ENCODE peak calls at places on chromosomes 6 and 20, in eight cellular contexts. U is foreskin fibroblast, T is stomach, I is GM13977, O is suprapubic skin, A is spleen, N is thoracic aorta, P is Peyer's patch. R is an unnamed sample.

GRCh38 chr6:159929819-159930218 is 39.0 kb downstream of the MAS1 start:
- DNase-seq in U (no peak), T (peak; percentile 43), I (no peak), O (no peak), A (no peak), N (no peak), P (no peak), R (no peak)

GRCh38 chr6:131400054-131400781 is 172.8 kb upstream of the ARG1 start:
- DNase-seq in U (peak; percentile 92), T (no peak), I (no peak), O (no peak), A (no peak), N (no peak), P (no peak), R (no peak)

GRCh38 chr6:106056060-106056737 is 29.9 kb upstream of the PRDM1 start:
- DNase-seq in U (no peak), T (no peak), I (no peak), O (no peak), A (no peak), N (no peak), P (no peak), R (no peak)

GRCh38 chr6:87700729-87701675 is 1.0 kb downstream of the AKIRIN2 start:
- DNase-seq in U (peak; percentile 91), T (no peak), I (peak; percentile 71), O (peak; percentile 79), A (peak; percentile 92), N (no peak), P (peak; percentile 65), R (no peak)

GRCh38 chr6:25042599-25042936 is 106.8 kb upstream of the RIPOR2 start:
- DNase-seq in U (no peak), T (no peak), I (no peak), O (no peak), A (no peak), N (no peak), P (peak; percentile 65), R (no peak)

GRCh38 chr20:63708301-63709148 is 686 bp downstream of the ZGPAT start:
- DNase-seq in U (peak; percentile 29), T (no peak), I (no peak), O (peak; percentile 67), A (peak; percentile 86), N (no peak), P (peak; percentile 55), R (no peak)

GRCh38 chr6:106076139-106076538 is 10.0 kb upstream of the PRDM1 start:
- DNase-seq in U (no peak), T (no peak), I (no peak), O (no peak), A (no peak), N (no peak), P (no peak), R (no peak)

GRCh38 chr6:139361211-139361610 is 13.2 kb downstream of the CITED2 start:
- DNase-seq in U (no peak), T (no peak), I (no peak), O (no peak), A (no peak), N (no peak), P (no peak), R (no peak)

GRCh38 chr6:106761160-106761559 is 131.8 kb downstream of the QRSL1 start:
- DNase-seq in U (no peak), T (no peak), I (no peak), O (no peak), A (no peak), N (no peak), P (no peak), R (no peak)

GRCh38 chr20:63409066-63409833 is 48.1 kb upstream of the CHRNA4 start:
- DNase-seq in U (no peak), T (no peak), I (no peak), O (no peak), A (no peak), N (no peak), P (no peak), R (no peak)

GRCh38 chr6:143501851-143502250 is 9.7 kb downstream of the FUCA2 start:
- DNase-seq in U (peak; percentile 16), T (no peak), I (no peak), O (no peak), A (no peak), N (no peak), P (no peak), R (no peak)

GRCh38 chr6:158793432-158793831 is 25.7 kb downstream of the EZR start:
- DNase-seq in U (peak; percentile 72), T (peak; percentile 19), I (no peak), O (no peak), A (no peak), N (no peak), P (no peak), R (no peak)

GRCh38 chr6:93419304-93420162 is at the start of gene EPHA7:
- DNase-seq in U (peak; percentile 98), T (peak; percentile 80), I (peak; percentile 91), O (peak; percentile 89), A (peak; percentile 90), N (peak; percentile 53), P (peak; percentile 86), R (peak; percentile 76)

GRCh38 chr6:109690373-109690739 is 646 bp downstream of the AK9 start:
- DNase-seq in U (peak; percentile 46), T (peak; percentile 76), I (peak; percentile 55), O (peak; percentile 72), A (peak; percentile 94), N (no peak), P (peak; percentile 88), R (no peak)

GRCh38 chr6:42441059-42441471 is 10.7 kb downstream of the TRERF1 start:
- DNase-seq in U (peak; percentile 60), T (no peak), I (no peak), O (peak; percentile 6), A (no peak), N (no peak), P (peak; percentile 42), R (no peak)

GRCh38 chr6:146433881-146434741 is 109.5 kb upstream of the RAB32 start:
- DNase-seq in U (peak; percentile 31), T (no peak), I (no peak), O (no peak), A (peak; percentile 77), N (no peak), P (no peak), R (no peak)

GRCh38 chr6:15817100-15817499 is 154.3 kb upstream of the DTNBP1 start:
- DNase-seq in U (no peak), T (no peak), I (no peak), O (no peak), A (no peak), N (no peak), P (no peak), R (no peak)

GRCh38 chr6:159935633-159936032 is 33.2 kb upstream of the IGF2R start:
- DNase-seq in U (peak; percentile 77), T (no peak), I (no peak), O (no peak), A (no peak), N (no peak), P (no peak), R (no peak)

GRCh38 chr6:139568956-139569538 is 194.6 kb upstream of the CITED2 start:
- DNase-seq in U (peak; percentile 86), T (no peak), I (no peak), O (no peak), A (no peak), N (no peak), P (no peak), R (no peak)

GRCh38 chr20:39107741-39108140 is 145.6 kb downstream of the DHX35 start:
- DNase-seq in U (peak; percentile 33), T (no peak), I (no peak), O (no peak), A (no peak), N (no peak), P (no peak), R (no peak)

GRCh38 chr20:10632681-10633509 is 40.9 kb downstream of the JAG1 start:
- DNase-seq in U (no peak), T (no peak), I (no peak), O (no peak), A (no peak), N (no peak), P (no peak), R (no peak)

GRCh38 chr20:61819921-61820825 is 245.5 kb downstream of the TAF4 start:
- DNase-seq in U (no peak), T (no peak), I (no peak), O (no peak), A (peak; percentile 48), N (no peak), P (no peak), R (no peak)

GRCh38 chr6:77740380-77740779 is 87.5 kb downstream of the MEI4 start:
- DNase-seq in U (peak; percentile 18), T (no peak), I (peak; percentile 21), O (no peak), A (no peak), N (no peak), P (no peak), R (no peak)

GRCh38 chr20:12677925-12678324 is 330.8 kb upstream of the SPTLC3 start:
- DNase-seq in U (no peak), T (no peak), I (no peak), O (no peak), A (no peak), N (no peak), P (no peak), R (no peak)

GRCh38 chr6:25041676-25042598 is 106.2 kb upstream of the RIPOR2 start:
- DNase-seq in U (no peak), T (no peak), I (no peak), O (no peak), A (peak; percentile 87), N (no peak), P (peak; percentile 79), R (no peak)

GRCh38 chr6:118288355-118289124 is 259.6 kb upstream of the PLN start:
- DNase-seq in U (peak; percentile 30), T (no peak), I (no peak), O (no peak), A (no peak), N (no peak), P (no peak), R (no peak)
- TF ChIP-seq CTCF in U (peak; percentile 39), T (no peak), I (no peak), O (no peak), A (no peak), N (peak; percentile 52), P (no peak), R (no peak)

GRCh38 chr6:74050921-74051320 is 354.9 kb downstream of the CD109 start:
- DNase-seq in U (no peak), T (no peak), I (no peak), O (no peak), A (no peak), N (no peak), P (no peak), R (no peak)
- TF ChIP-seq CTCF in U (no peak), T (no peak), I (no peak), O (no peak), A (no peak), N (no peak), P (no peak), R (no peak)

GRCh38 chr6:80548496-80548895 is 442.0 kb downstream of the BCKDHB start:
- DNase-seq in U (peak; percentile 89), T (no peak), I (no peak), O (no peak), A (no peak), N (no peak), P (no peak), R (no peak)
- TF ChIP-seq CTCF in U (no peak), T (no peak), I (no peak), O (no peak), A (no peak), N (no peak), P (no peak), R (no peak)

DNA sequence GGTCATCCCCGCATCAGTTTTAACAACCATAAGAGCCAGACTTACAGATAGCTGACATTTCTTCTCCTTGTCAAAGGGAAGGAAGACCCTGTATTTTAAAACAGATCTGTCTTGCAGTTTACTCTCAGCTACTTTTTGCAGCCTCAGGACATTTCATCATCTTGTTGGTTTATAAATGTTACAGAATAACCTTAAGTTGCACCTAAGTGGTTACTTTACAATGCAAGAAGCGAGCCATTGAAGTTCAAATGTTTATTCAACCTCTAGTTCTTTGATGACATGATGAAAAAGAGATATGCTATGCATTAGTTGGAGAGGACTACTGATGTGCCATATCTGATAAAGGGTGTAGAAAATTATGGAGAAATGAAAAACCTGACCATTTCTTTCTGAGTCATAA is 187.9 kb upstream of the COL21A1 start:
- DNase-seq in U (no peak), T (no peak), I (no peak), O (no peak), A (no peak), N (no peak), P (no peak), R (no peak)
- TF ChIP-seq CTCF in U (no peak), T (no peak), I (no peak), O (no peak), A (no peak), N (no peak), P (no peak), R (no peak)

R was measured in D721Med.